ENCODE peak calls at places on chromosomes 5 and 9, in four cellular contexts. One of them, this sample, is unnamed.
A peak's percentile ranks its signal among the peaks of the same experiment; 100 is the strongest.

GRCh38 chr9:94913550-94913949 is 187.1 kb downstream of the AOPEP start:
- DNase-seq in AG04450: no peak
- DNase-seq in NB4: no peak
- DNase-seq in Peyer's patch: no peak
- DNase-seq in this sample: no peak

GRCh38 chr5:122129332-122129731 is at the start of gene ZNF474:
- DNase-seq in AG04450: peak; percentile 89
- DNase-seq in NB4: no peak
- DNase-seq in Peyer's patch: no peak
- DNase-seq in this sample: no peak

GRCh38 chr5:128339585-128339984 is 198.5 kb downstream of the FBN2 start:
- DNase-seq in AG04450: no peak
- DNase-seq in NB4: no peak
- DNase-seq in Peyer's patch: no peak
- DNase-seq in this sample: no peak

GRCh38 chr5:137582218-137582617 is 83.1 kb upstream of the SPOCK1 start:
- DNase-seq in AG04450: no peak
- DNase-seq in NB4: peak; percentile 78
- DNase-seq in Peyer's patch: no peak
- DNase-seq in this sample: no peak

GRCh38 chr5:82159014-82159413 is 119.1 kb downstream of the RPS23 start:
- DNase-seq in AG04450: no peak
- DNase-seq in NB4: no peak
- DNase-seq in Peyer's patch: no peak
- DNase-seq in this sample: no peak

GRCh38 chr9:16213781-16214515 is 656.5 kb downstream of the BNC2 start:
- DNase-seq in AG04450: peak; percentile 95
- DNase-seq in NB4: no peak
- DNase-seq in Peyer's patch: no peak
- DNase-seq in this sample: no peak

GRCh38 chr9:114141553-114142548 is 13.5 kb upstream of the COL27A1 start:
- DNase-seq in AG04450: no peak
- DNase-seq in NB4: no peak
- DNase-seq in Peyer's patch: peak; percentile 18
- DNase-seq in this sample: no peak

GRCh38 chr9:81767921-81768320 is 78.6 kb upstream of the TLE1 start:
- DNase-seq in AG04450: no peak
- DNase-seq in NB4: no peak
- DNase-seq in Peyer's patch: no peak
- DNase-seq in this sample: no peak

GRCh38 chr5:187617-188451 is 3.5 kb upstream of the LRRC14B start:
- DNase-seq in AG04450: no peak
- DNase-seq in NB4: no peak
- DNase-seq in Peyer's patch: no peak
- DNase-seq in this sample: no peak

GRCh38 chr5:33233013-33233463 is 207.7 kb upstream of the TARS1 start:
- DNase-seq in AG04450: no peak
- DNase-seq in NB4: no peak
- DNase-seq in Peyer's patch: no peak
- DNase-seq in this sample: no peak

GRCh38 chr5:175285263-175285662 is 158.7 kb downstream of the DRD1 start:
- DNase-seq in AG04450: no peak
- DNase-seq in NB4: no peak
- DNase-seq in Peyer's patch: no peak
- DNase-seq in this sample: no peak

GRCh38 chr9:36739538-36740116 is 166.9 kb downstream of the MELK start:
- DNase-seq in AG04450: no peak
- DNase-seq in NB4: no peak
- DNase-seq in Peyer's patch: no peak
- DNase-seq in this sample: peak; percentile 25

GRCh38 chr5:150783422-150783928 is 4.9 kb downstream of the SMIM3 start:
- DNase-seq in AG04450: no peak
- DNase-seq in NB4: peak; percentile 94
- DNase-seq in Peyer's patch: peak; percentile 47
- DNase-seq in this sample: no peak

GRCh38 chr5:1943481-1943880 is 60.8 kb upstream of the IRX4 start:
- DNase-seq in AG04450: no peak
- DNase-seq in NB4: no peak
- DNase-seq in Peyer's patch: no peak
- DNase-seq in this sample: no peak

GRCh38 chr9:134571326-134571871 is 70.2 kb upstream of the COL5A1 start:
- DNase-seq in AG04450: no peak
- DNase-seq in NB4: no peak
- DNase-seq in Peyer's patch: no peak
- DNase-seq in this sample: no peak

GRCh38 chr5:140785905-140786686 is at the start of gene PCDHA1:
- DNase-seq in AG04450: no peak
- DNase-seq in NB4: peak; percentile 72
- DNase-seq in Peyer's patch: no peak
- DNase-seq in this sample: no peak

GRCh38 chr5:71865202-71865601 is 146.1 kb downstream of the CARTPT start:
- DNase-seq in AG04450: peak; percentile 32
- DNase-seq in NB4: no peak
- DNase-seq in Peyer's patch: no peak
- DNase-seq in this sample: no peak

GRCh38 chr9:124001865-124002525 is 9.6 kb upstream of the LHX2 start:
- DNase-seq in AG04450: no peak
- DNase-seq in NB4: no peak
- DNase-seq in Peyer's patch: no peak
- DNase-seq in this sample: no peak

GRCh38 chr9:96022445-96023031 is 147.0 kb downstream of the ERCC6L2 start:
- DNase-seq in AG04450: no peak
- DNase-seq in NB4: peak; percentile 79
- DNase-seq in Peyer's patch: no peak
- DNase-seq in this sample: no peak

GRCh38 chr5:7907612-7908011 is 38.7 kb downstream of the MTRR start:
- DNase-seq in AG04450: no peak
- DNase-seq in NB4: no peak
- DNase-seq in Peyer's patch: no peak
- DNase-seq in this sample: no peak

GRCh38 chr5:2901096-2901495 is 149.6 kb upstream of the IRX2 start:
- DNase-seq in AG04450: no peak
- DNase-seq in NB4: no peak
- DNase-seq in Peyer's patch: no peak
- DNase-seq in this sample: no peak

GRCh38 chr5:176781638-176782570 is 28.5 kb upstream of the UNC5A start:
- DNase-seq in AG04450: no peak
- DNase-seq in NB4: no peak
- DNase-seq in Peyer's patch: no peak
- DNase-seq in this sample: no peak
- TF ChIP-seq CTCF in AG04450: no peak
- TF ChIP-seq CTCF in NB4: no peak
- TF ChIP-seq CTCF in Peyer's patch: no peak
- TF ChIP-seq CTCF in this sample: no peak

GRCh38 chr5:31993182-31993961 is 180.7 kb downstream of the GOLPH3 start:
- DNase-seq in AG04450: no peak
- DNase-seq in NB4: no peak
- DNase-seq in Peyer's patch: no peak
- DNase-seq in this sample: no peak
- TF ChIP-seq CTCF in AG04450: no peak
- TF ChIP-seq CTCF in NB4: no peak
- TF ChIP-seq CTCF in Peyer's patch: no peak
- TF ChIP-seq CTCF in this sample: no peak

DNA sequence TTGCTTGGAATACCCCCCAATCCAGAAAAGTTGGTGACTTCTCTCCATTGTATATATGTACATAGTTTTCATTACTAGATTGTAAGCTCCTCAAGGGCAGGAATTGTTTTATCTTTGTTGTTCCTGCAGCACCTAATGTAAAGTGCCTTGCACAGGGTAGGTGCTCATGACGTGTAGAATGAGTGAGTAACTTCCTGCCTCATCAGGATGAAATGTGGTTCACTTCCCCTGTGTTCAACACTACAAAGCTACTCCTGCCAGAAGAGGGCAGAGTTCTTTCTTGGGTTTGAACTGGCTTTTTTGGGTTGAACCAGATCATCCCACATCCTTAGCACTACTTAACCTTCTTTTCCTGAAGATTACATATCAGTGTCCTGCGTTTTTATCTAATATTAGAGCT is 23.9 kb downstream of the GTF3C4 start:
- DNase-seq in AG04450: no peak
- DNase-seq in NB4: peak; percentile 61
- DNase-seq in Peyer's patch: no peak
- DNase-seq in this sample: no peak
- TF ChIP-seq CTCF in AG04450: peak; percentile 13
- TF ChIP-seq CTCF in NB4: peak; percentile 33
- TF ChIP-seq CTCF in Peyer's patch: no peak
- TF ChIP-seq CTCF in this sample: no peak

DNA sequence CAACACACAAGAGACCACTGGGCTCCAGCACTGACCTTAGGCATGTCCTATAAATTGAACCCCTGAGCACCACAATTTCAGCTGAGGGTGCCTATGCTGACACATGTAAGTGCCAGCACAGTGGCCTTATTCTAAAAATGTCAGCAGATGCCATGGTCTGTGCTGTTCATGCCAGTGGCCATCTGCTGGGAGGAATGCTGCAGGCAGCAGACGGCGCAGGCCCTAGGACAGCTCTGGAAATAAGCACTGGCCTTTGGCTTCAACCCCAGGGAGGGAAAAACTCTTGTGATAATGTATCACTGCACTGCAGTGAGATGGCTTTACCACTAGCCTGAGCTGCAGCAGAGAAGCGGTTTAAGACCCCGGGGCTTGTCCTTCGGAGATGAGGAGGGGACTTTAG is 98.5 kb downstream of the SYK start:
- DNase-seq in AG04450: no peak
- DNase-seq in NB4: no peak
- DNase-seq in Peyer's patch: no peak
- DNase-seq in this sample: no peak
- TF ChIP-seq CTCF in AG04450: peak; percentile 47
- TF ChIP-seq CTCF in NB4: no peak
- TF ChIP-seq CTCF in Peyer's patch: no peak
- TF ChIP-seq CTCF in this sample: no peak

GRCh38 chr9:131097259-131097947 is 1.1 kb downstream of the AIF1L start:
- DNase-seq in AG04450: no peak
- DNase-seq in NB4: no peak
- DNase-seq in Peyer's patch: no peak
- DNase-seq in this sample: no peak

GRCh38 chr9:131096490-131097258 is at the start of gene AIF1L:
- DNase-seq in AG04450: no peak
- DNase-seq in NB4: no peak
- DNase-seq in Peyer's patch: no peak
- DNase-seq in this sample: no peak

GRCh38 chr9:131094622-131095021 is 1.7 kb upstream of the AIF1L start:
- DNase-seq in AG04450: peak; percentile 24
- DNase-seq in NB4: no peak
- DNase-seq in Peyer's patch: no peak
- DNase-seq in this sample: no peak

GRCh38 chr9:131094015-131094414 is 2.3 kb upstream of the AIF1L start:
- DNase-seq in AG04450: no peak
- DNase-seq in NB4: no peak
- DNase-seq in Peyer's patch: no peak
- DNase-seq in this sample: no peak

GRCh38 chr9:131095666-131096489 is 453 bp upstream of the AIF1L start:
- DNase-seq in AG04450: no peak
- DNase-seq in NB4: peak; percentile 47
- DNase-seq in Peyer's patch: no peak
- DNase-seq in this sample: no peak
- TF ChIP-seq CTCF in AG04450: peak; percentile 19
- TF ChIP-seq CTCF in NB4: peak; percentile 13
- TF ChIP-seq CTCF in Peyer's patch: no peak
- TF ChIP-seq CTCF in this sample: no peak

GRCh38 chr5:172107606-172108005 is 80.4 kb downstream of the STK10 start:
- DNase-seq in AG04450: peak; percentile 60
- DNase-seq in NB4: no peak
- DNase-seq in Peyer's patch: no peak
- DNase-seq in this sample: no peak
- TF ChIP-seq CTCF in AG04450: peak; percentile 31
- TF ChIP-seq CTCF in NB4: no peak
- TF ChIP-seq CTCF in Peyer's patch: no peak
- TF ChIP-seq CTCF in this sample: no peak

GRCh38 chr9:85268024-85268610 is 473.6 kb downstream of the AGTPBP1 start:
- DNase-seq in AG04450: no peak
- DNase-seq in NB4: no peak
- DNase-seq in Peyer's patch: no peak
- DNase-seq in this sample: no peak
- TF ChIP-seq CTCF in AG04450: no peak
- TF ChIP-seq CTCF in NB4: no peak
- TF ChIP-seq CTCF in Peyer's patch: no peak
- TF ChIP-seq CTCF in this sample: no peak

GRCh38 chr9:121318631-121319393 is 50.9 kb downstream of the GSN start:
- DNase-seq in AG04450: no peak
- DNase-seq in NB4: no peak
- DNase-seq in Peyer's patch: no peak
- DNase-seq in this sample: no peak

GRCh38 chr9:121322737-121323448 is 47.2 kb downstream of the STOM start:
- DNase-seq in AG04450: no peak
- DNase-seq in NB4: no peak
- DNase-seq in Peyer's patch: no peak
- DNase-seq in this sample: no peak

GRCh38 chr9:121322037-121322736 is 47.9 kb downstream of the STOM start:
- DNase-seq in AG04450: peak; percentile 91
- DNase-seq in NB4: no peak
- DNase-seq in Peyer's patch: no peak
- DNase-seq in this sample: no peak

GRCh38 chr9:121319394-121319780 is 50.7 kb downstream of the STOM start:
- DNase-seq in AG04450: no peak
- DNase-seq in NB4: no peak
- DNase-seq in Peyer's patch: no peak
- DNase-seq in this sample: no peak

GRCh38 chr9:121321039-121321503 is 49.0 kb downstream of the STOM start:
- DNase-seq in AG04450: no peak
- DNase-seq in NB4: peak; percentile 70
- DNase-seq in Peyer's patch: no peak
- DNase-seq in this sample: no peak
- TF ChIP-seq CTCF in AG04450: no peak
- TF ChIP-seq CTCF in NB4: no peak
- TF ChIP-seq CTCF in Peyer's patch: no peak
- TF ChIP-seq CTCF in this sample: no peak

GRCh38 chr9:3479516-3480352 is 46.1 kb downstream of the RFX3 start:
- DNase-seq in AG04450: no peak
- DNase-seq in NB4: no peak
- DNase-seq in Peyer's patch: no peak
- DNase-seq in this sample: no peak
- TF ChIP-seq CTCF in AG04450: no peak
- TF ChIP-seq CTCF in NB4: no peak
- TF ChIP-seq CTCF in Peyer's patch: no peak
- TF ChIP-seq CTCF in this sample: no peak

DNA sequence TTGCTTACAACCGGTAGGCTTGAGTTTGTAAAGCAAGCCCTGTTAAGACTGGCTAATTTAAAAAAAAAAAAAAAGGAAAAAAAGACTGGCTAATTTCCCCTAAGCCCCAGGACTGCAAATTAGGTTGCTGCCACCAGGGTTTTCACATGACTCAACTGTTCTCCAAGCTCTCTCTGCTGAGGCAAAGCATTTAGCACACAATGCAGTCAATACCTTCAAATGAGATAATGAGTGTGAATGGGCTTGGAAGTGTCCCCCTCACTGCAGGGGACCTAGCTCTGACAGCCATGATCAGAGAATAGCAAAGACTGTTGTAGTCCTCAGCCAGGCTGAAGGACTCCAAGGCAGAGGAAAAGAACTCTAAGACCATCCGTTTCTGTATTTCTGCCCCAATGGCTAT is 42.8 kb upstream of the ZSWIM6 start:
- DNase-seq in AG04450: no peak
- DNase-seq in NB4: no peak
- DNase-seq in Peyer's patch: no peak
- DNase-seq in this sample: no peak
- TF ChIP-seq CTCF in AG04450: peak; percentile 14
- TF ChIP-seq CTCF in NB4: no peak
- TF ChIP-seq CTCF in Peyer's patch: no peak
- TF ChIP-seq CTCF in this sample: no peak

This sample was measured in activated B cell treated with CpG ODN at 0.5 μM for 24 hours.